ENCODE peak calls at places on chromosomes 2 and 18, in ten cellular contexts. E, Z, O, S, C, M, V, P, Q and J are unnamed samples.

GRCh38 chr2:216221806-216222205 is 112.7 kb downstream of the XRCC5 start:
- DNase-seq in Q (no peak), P (peak; percentile 22), V (peak; percentile 21), M (no peak), O (no peak), C (no peak), Z (no peak), E (no peak), S (no peak), J (no peak)

GRCh38 chr18:4455113-4455811 is at the start of gene DLGAP1:
- DNase-seq in Q (peak; percentile 40), E (peak; percentile 91), M (no peak), V (peak; percentile 77), O (no peak), S (peak; percentile 87), C (peak; percentile 1), P (no peak), Z (no peak), J (no peak)

GRCh38 chr2:234137400-234138014 is 87.0 kb downstream of the SPP2 start:
- DNase-seq in V (peak; percentile 80), E (peak; percentile 83), Q (no peak), C (peak; percentile 16), S (no peak), O (no peak), Z (no peak), P (no peak), M (no peak), J (no peak)

GRCh38 chr2:50490991-50491390 is 540.9 kb downstream of the NRXN1 start:
- DNase-seq in O (no peak), P (no peak), Q (no peak), Z (no peak), V (no peak), C (no peak), S (no peak), E (no peak), M (no peak), J (no peak)

GRCh38 chr18:23847321-23847986 is 158.2 kb downstream of the LAMA3 start:
- DNase-seq in S (no peak), V (no peak), P (no peak), C (no peak), M (no peak), E (no peak), Q (no peak), Z (no peak), O (no peak), J (no peak)

GRCh38 chr2:167986223-167986622 is 261.2 kb downstream of the STK39 start:
- DNase-seq in E (no peak), C (no peak), V (no peak), Q (no peak), P (no peak), O (no peak), S (no peak), M (no peak), Z (no peak), J (no peak)

GRCh38 chr2:143717053-143717452 is 587.8 kb downstream of the ARHGAP15 start:
- DNase-seq in C (no peak), E (peak; percentile 42), Z (no peak), O (no peak), S (no peak), V (no peak), P (no peak), M (no peak), Q (no peak), J (no peak)

GRCh38 chr2:232336956-232337700 is 41.4 kb upstream of the ALPP start:
- DNase-seq in M (no peak), P (no peak), Z (no peak), E (no peak), Q (no peak), C (no peak), S (no peak), V (no peak), O (no peak), J (no peak)

GRCh38 chr2:238425979-238426567 is 654 bp upstream of the ASB1 start:
- DNase-seq in C (no peak), S (peak; percentile 55), Q (no peak), P (peak; percentile 49), O (peak; percentile 35), M (peak; percentile 9), Z (no peak), E (peak; percentile 88), V (peak; percentile 95), J (no peak)

GRCh38 chr2:165357758-165358157 is 111.7 kb upstream of the CSRNP3 start:
- DNase-seq in C (no peak), P (no peak), Q (no peak), O (peak; percentile 62), V (peak; percentile 39), S (no peak), M (no peak), E (peak; percentile 71), Z (no peak), J (peak; percentile 30)

GRCh38 chr18:48475635-48476549 is 62.9 kb upstream of the CTIF start:
- DNase-seq in V (peak; percentile 55), O (peak; percentile 67), Z (no peak), C (peak; percentile 29), P (peak; percentile 29), M (peak; percentile 43), Q (no peak), E (peak; percentile 88), S (peak; percentile 88), J (peak; percentile 38)

GRCh38 chr2:47086571-47086970 is 68.5 kb downstream of the STPG4 start:
- DNase-seq in C (no peak), V (no peak), S (no peak), Q (no peak), P (no peak), Z (no peak), M (no peak), O (no peak), E (no peak), J (no peak)

GRCh38 chr2:12624911-12625598 is 91.7 kb upstream of the TRIB2 start:
- DNase-seq in P (no peak), E (no peak), Q (no peak), S (peak; percentile 53), V (no peak), C (no peak), M (no peak), O (no peak), Z (no peak), J (no peak)

GRCh38 chr2:209425082-209426071 is 1.5 kb downstream of the MAP2 start:
- DNase-seq in O (peak; percentile 35), S (peak; percentile 64), V (peak; percentile 36), Z (no peak), Q (no peak), M (peak; percentile 59), P (peak; percentile 4), E (peak; percentile 73), C (no peak), J (peak; percentile 37)

GRCh38 chr2:158556124-158556523 is 99.4 kb downstream of the PKP4 start:
- DNase-seq in S (no peak), Z (no peak), P (no peak), M (no peak), E (no peak), O (no peak), V (no peak), Q (no peak), C (no peak), J (no peak)

GRCh38 chr2:8684421-8684884 is 2.6 kb downstream of the ID2 start:
- DNase-seq in Q (no peak), S (peak; percentile 21), E (peak; percentile 61), P (peak; percentile 62), M (no peak), O (no peak), Z (no peak), V (peak; percentile 29), C (peak; percentile 47), J (no peak)

GRCh38 chr2:159114835-159115234 is 146.4 kb downstream of the TANC1 start:
- DNase-seq in S (no peak), O (no peak), M (no peak), Z (no peak), E (no peak), V (no peak), P (no peak), Q (no peak), C (no peak), J (peak; percentile 92)

GRCh38 chr2:120520929-120521912 is 175.3 kb downstream of the INHBB start:
- DNase-seq in P (peak; percentile 56), Q (no peak), Z (no peak), E (peak; percentile 56), M (peak; percentile 58), V (peak; percentile 63), S (peak; percentile 82), O (no peak), C (no peak), J (no peak)

GRCh38 chr2:146666336-146666735 is 1178.5 kb upstream of the ACVR2A start:
- DNase-seq in Q (no peak), Z (no peak), M (no peak), V (no peak), E (peak; percentile 11), O (no peak), C (no peak), S (no peak), P (no peak), J (no peak)